ENCODE peak calls at places on chromosomes 13 and 19, in six cellular contexts. G is pancreas, N is right lobe of liver, J is stomach, L is Peyer's patch, I is mesendoderm. A is an unnamed sample. For H3K4me1 and H3K27me3, the result is how much of the 10 kb centered on the place peaks cover.

GRCh38 chr19:34996978-34997640 is 3.0 kb upstream of the GRAMD1A start:
- DNase-seq in L (no peak), I (no peak), G (peak), N (no peak), J (no peak), A (no peak)

GRCh38 chr13:101552797-101553196 is 100.3 kb downstream of the ITGBL1 start:
- DNase-seq in J (no peak), L (no peak), G (no peak), I (peak), N (no peak), A (no peak)

GRCh38 chr13:64756621-64757020 is 2473.5 kb downstream of the PCDH9 start:
- DNase-seq in J (no peak), I (no peak), G (no peak), L (no peak), N (no peak), A (no peak)

GRCh38 chr13:44879452-44880058 is 109.7 kb downstream of the NUFIP1 start:
- DNase-seq in I (peak), L (no peak), G (no peak), N (no peak), J (no peak), A (peak)

GRCh38 chr19:8485561-8486371 is 16.7 kb downstream of the PRAM1 start:
- DNase-seq in G (peak), N (no peak), I (no peak), J (no peak), L (no peak), A (no peak)

GRCh38 chr19:4929186-4929585 is 19.9 kb downstream of the UHRF1 start:
- DNase-seq in N (no peak), I (no peak), L (no peak), J (no peak), G (no peak), A (no peak)

GRCh38 chr19:8686549-8686948 is 12.0 kb downstream of the ACTL9 start:
- DNase-seq in I (no peak), N (no peak), L (no peak), J (no peak), G (no peak), A (no peak)

GRCh38 chr13:28489536-28489935 is 5.4 kb downstream of the FLT1 start:
- DNase-seq in G (no peak), I (peak), L (no peak), N (no peak), J (no peak), A (no peak)

GRCh38 chr13:50512602-50513527 is 330.6 kb downstream of the DLEU7 start:
- DNase-seq in I (no peak), G (no peak), L (peak), J (peak), N (peak), A (no peak)
- H3K4me1 ChIP-seq in I (under half), G (under half), L (under half), J (under half), N (under half), A (under half)

DNA sequence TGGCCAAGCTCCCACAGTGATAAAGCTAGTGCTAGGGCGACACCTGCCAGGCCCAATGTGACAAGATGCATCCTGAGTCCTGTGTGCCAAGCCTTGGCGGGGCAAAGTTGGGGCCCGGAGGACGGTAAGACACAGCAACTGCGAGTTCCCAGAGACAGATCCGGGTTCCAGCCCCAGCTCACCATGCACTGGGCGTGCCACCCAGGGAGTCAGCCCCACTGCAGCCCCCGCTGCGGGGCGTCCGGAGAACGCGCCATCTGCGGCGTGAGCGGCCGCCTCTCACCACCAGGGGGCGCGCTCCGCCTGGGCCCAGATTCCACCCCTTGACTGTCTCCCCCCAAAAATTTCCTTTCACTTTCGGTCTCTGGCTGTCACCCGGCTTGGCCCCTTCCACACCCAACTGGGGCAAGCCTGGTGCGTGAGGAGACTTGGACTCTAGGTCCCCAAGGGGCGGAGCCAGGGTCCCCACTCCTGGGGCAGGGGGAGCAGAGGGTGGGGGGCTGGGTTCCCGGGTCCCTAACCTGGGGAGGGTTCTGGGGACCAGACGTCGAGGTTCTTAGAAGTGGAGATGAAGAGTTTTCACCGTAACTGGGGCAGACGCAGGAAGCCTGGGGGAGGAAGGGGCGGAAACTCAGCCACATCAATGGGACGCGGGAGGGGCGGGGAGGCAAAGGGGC is at the start of gene FLT3LG:
- DNase-seq in J (peak), L (peak), N (peak), G (peak), I (no peak), A (no peak)
- H3K27me3 ChIP-seq in J (under half), L (under half), N (under half), G (under half), I (under half), A (under half)

DNA sequence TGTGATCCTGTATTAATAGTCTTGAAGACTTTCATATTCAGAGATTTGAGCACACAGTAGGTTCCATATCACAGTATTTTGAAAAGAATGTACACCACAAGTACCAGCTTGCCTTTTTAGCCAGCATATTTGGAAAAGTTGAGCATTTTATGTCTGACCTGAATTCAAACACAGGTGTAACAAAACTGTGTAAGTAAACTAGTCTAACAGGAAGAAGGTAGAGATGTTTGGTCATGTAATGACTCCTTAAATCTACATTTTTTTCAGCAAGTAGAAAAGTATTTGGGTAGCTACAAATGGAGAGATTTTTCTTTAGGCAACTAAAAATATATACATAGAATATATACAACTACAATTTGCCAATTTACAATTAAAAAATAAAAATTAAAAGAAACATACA is 7.6 kb downstream of the ARHGAP35 start:
- DNase-seq in L (no peak), N (no peak), G (no peak), I (no peak), J (no peak), A (no peak)
- H3K4me1 ChIP-seq in L (under half), N (under half), G (under half), I (under half), J (half or more), A (under half)

GRCh38 chr19:39238944-39239343 is 5.9 kb downstream of the IFNL3 start:
- DNase-seq in L (no peak), J (no peak), N (no peak), G (no peak), I (no peak), A (no peak)

GRCh38 chr19:39237200-39238184 is 7.3 kb downstream of the IFNL3 start:
- DNase-seq in J (peak), I (peak), L (peak), G (peak), N (peak), A (no peak)

GRCh38 chr19:39236527-39236926 is 8.3 kb downstream of the IFNL3 start:
- DNase-seq in N (peak), J (peak), I (no peak), G (peak), L (peak), A (no peak)

GRCh38 chr19:39238209-39238608 is 6.6 kb downstream of the IFNL3 start:
- DNase-seq in I (no peak), G (no peak), N (no peak), L (no peak), J (no peak), A (no peak)

DNA sequence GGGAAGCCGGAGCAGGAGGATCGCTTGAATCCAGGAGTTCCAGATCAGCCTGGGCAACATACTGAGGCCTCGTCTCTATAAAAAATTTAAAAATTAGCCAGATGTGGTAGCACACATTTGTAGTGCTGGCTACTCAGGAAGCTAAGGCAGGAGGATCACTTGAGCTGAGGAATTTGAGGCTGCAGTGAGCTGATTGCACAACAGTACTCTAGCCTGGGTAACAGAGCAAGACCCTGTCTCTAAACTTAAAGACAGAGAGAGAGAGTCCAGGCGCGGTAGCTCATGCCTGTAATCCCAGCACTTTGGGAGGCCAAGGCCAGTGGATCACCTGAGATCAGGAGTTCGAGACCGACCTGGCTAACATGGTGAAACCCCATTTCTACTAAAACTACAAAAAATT is 4.4 kb downstream of the IFNL3 start:
- DNase-seq in I (no peak), N (no peak), J (no peak), L (no peak), G (no peak), A (no peak)
- H3K27me3 ChIP-seq in I (under half), N (under half), J (under half), L (under half), G (under half), A (under half)

A was measured in keratinocyte.